ENCODE peak calls at places on chromosomes 11 and 22, in five cellular contexts. One of them, this sample, is unnamed.

GRCh38 chr22:38350444-38351359 is 33.5 kb upstream of the CSNK1E start:
- DNase-seq in AG09309: no peak
- DNase-seq in nephron progenitor cell: no peak
- DNase-seq in glutamatergic neuron: no peak
- DNase-seq in RWPE1: no peak
- DNase-seq in this sample: no peak

GRCh38 chr11:43217856-43218255 is 93.9 kb upstream of the API5 start:
- DNase-seq in glutamatergic neuron: no peak
- DNase-seq in RWPE1: no peak
- DNase-seq in nephron progenitor cell: no peak
- DNase-seq in AG09309: no peak
- DNase-seq in this sample: no peak

GRCh38 chr11:60378359-60378758 is at the start of gene MS4A7:
- DNase-seq in nephron progenitor cell: peak
- DNase-seq in glutamatergic neuron: no peak
- DNase-seq in AG09309: no peak
- DNase-seq in RWPE1: no peak
- DNase-seq in this sample: no peak

GRCh38 chr11:59550842-59551650 is 39.7 kb downstream of the OR4D9 start:
- DNase-seq in glutamatergic neuron: peak
- DNase-seq in nephron progenitor cell: peak
- DNase-seq in RWPE1: peak
- DNase-seq in AG09309: peak
- DNase-seq in this sample: peak

GRCh38 chr11:40517122-40517521 is 942.3 kb downstream of the LRRC4C start:
- DNase-seq in AG09309: no peak
- DNase-seq in glutamatergic neuron: no peak
- DNase-seq in nephron progenitor cell: no peak
- DNase-seq in RWPE1: no peak
- DNase-seq in this sample: no peak

GRCh38 chr11:62574363-62575057 is 819 bp upstream of the EEF1G start:
- DNase-seq in glutamatergic neuron: no peak
- DNase-seq in AG09309: no peak
- DNase-seq in nephron progenitor cell: peak
- DNase-seq in RWPE1: peak
- DNase-seq in this sample: peak

GRCh38 chr11:99773646-99774045 is 752.9 kb downstream of the CNTN5 start:
- DNase-seq in nephron progenitor cell: no peak
- DNase-seq in RWPE1: no peak
- DNase-seq in AG09309: no peak
- DNase-seq in glutamatergic neuron: no peak
- DNase-seq in this sample: no peak

GRCh38 chr11:10355257-10355661 is 50.4 kb downstream of the ADM start:
- DNase-seq in AG09309: peak
- DNase-seq in nephron progenitor cell: no peak
- DNase-seq in RWPE1: no peak
- DNase-seq in glutamatergic neuron: no peak
- DNase-seq in this sample: no peak

GRCh38 chr11:99069831-99070444 is 49.2 kb downstream of the CNTN5 start:
- DNase-seq in RWPE1: no peak
- DNase-seq in glutamatergic neuron: peak
- DNase-seq in AG09309: no peak
- DNase-seq in nephron progenitor cell: peak
- DNase-seq in this sample: no peak

GRCh38 chr22:30435674-30436126 is 10.1 kb downstream of the MTFP1 start:
- DNase-seq in AG09309: no peak
- DNase-seq in glutamatergic neuron: no peak
- DNase-seq in RWPE1: no peak
- DNase-seq in nephron progenitor cell: no peak
- DNase-seq in this sample: peak

GRCh38 chr11:121133046-121133445 is 32.0 kb downstream of the TECTA start:
- DNase-seq in nephron progenitor cell: no peak
- DNase-seq in glutamatergic neuron: no peak
- DNase-seq in RWPE1: no peak
- DNase-seq in AG09309: no peak
- DNase-seq in this sample: no peak

GRCh38 chr11:63907063-63907462 is 9.9 kb downstream of the RCOR2 start:
- DNase-seq in AG09309: no peak
- DNase-seq in glutamatergic neuron: no peak
- DNase-seq in nephron progenitor cell: peak
- DNase-seq in RWPE1: no peak
- DNase-seq in this sample: no peak

GRCh38 chr22:36160499-36160942 is at the start of gene APOL3:
- DNase-seq in nephron progenitor cell: no peak
- DNase-seq in RWPE1: peak
- DNase-seq in AG09309: no peak
- DNase-seq in glutamatergic neuron: no peak
- DNase-seq in this sample: no peak

GRCh38 chr11:12411806-12412727 is 34.7 kb downstream of the PARVA start:
- DNase-seq in nephron progenitor cell: peak
- DNase-seq in AG09309: peak
- DNase-seq in RWPE1: peak
- DNase-seq in glutamatergic neuron: peak
- DNase-seq in this sample: peak

GRCh38 chr11:117345039-117345438 is 17.4 kb downstream of the CEP164 start:
- DNase-seq in AG09309: peak
- DNase-seq in glutamatergic neuron: no peak
- DNase-seq in nephron progenitor cell: no peak
- DNase-seq in RWPE1: no peak
- DNase-seq in this sample: no peak

GRCh38 chr11:114977596-114977995 is 299.3 kb downstream of the NXPE2 start:
- DNase-seq in nephron progenitor cell: no peak
- DNase-seq in RWPE1: no peak
- DNase-seq in AG09309: no peak
- DNase-seq in glutamatergic neuron: no peak
- DNase-seq in this sample: no peak

GRCh38 chr11:8531312-8531711 is 62.7 kb downstream of the STK33 start:
- DNase-seq in glutamatergic neuron: peak
- DNase-seq in RWPE1: no peak
- DNase-seq in AG09309: no peak
- DNase-seq in nephron progenitor cell: peak
- DNase-seq in this sample: no peak

GRCh38 chr11:96430668-96431067 is 40.9 kb downstream of the JRKL start:
- DNase-seq in RWPE1: no peak
- DNase-seq in nephron progenitor cell: no peak
- DNase-seq in AG09309: no peak
- DNase-seq in glutamatergic neuron: no peak
- DNase-seq in this sample: no peak

GRCh38 chr22:50056214-50056972 is 1.7 kb downstream of the TTLL8 start:
- DNase-seq in RWPE1: no peak
- DNase-seq in AG09309: no peak
- DNase-seq in nephron progenitor cell: no peak
- DNase-seq in glutamatergic neuron: no peak
- DNase-seq in this sample: no peak

GRCh38 chr11:36343436-36343835 is 47.3 kb downstream of the PRR5L start:
- DNase-seq in AG09309: no peak
- DNase-seq in RWPE1: no peak
- DNase-seq in glutamatergic neuron: no peak
- DNase-seq in nephron progenitor cell: no peak
- DNase-seq in this sample: no peak

GRCh38 chr11:36340909-36341308 is 44.8 kb downstream of the PRR5L start:
- DNase-seq in RWPE1: no peak
- DNase-seq in nephron progenitor cell: no peak
- DNase-seq in glutamatergic neuron: no peak
- DNase-seq in AG09309: no peak
- DNase-seq in this sample: no peak

GRCh38 chr11:36339899-36340298 is 43.8 kb downstream of the PRR5L start:
- DNase-seq in nephron progenitor cell: no peak
- DNase-seq in RWPE1: no peak
- DNase-seq in AG09309: no peak
- DNase-seq in glutamatergic neuron: no peak
- DNase-seq in this sample: no peak

GRCh38 chr11:36342327-36342726 is 46.2 kb downstream of the PRR5L start:
- DNase-seq in glutamatergic neuron: no peak
- DNase-seq in nephron progenitor cell: no peak
- DNase-seq in AG09309: no peak
- DNase-seq in RWPE1: no peak
- DNase-seq in this sample: no peak

GRCh38 chr11:36341915-36342314 is 45.8 kb downstream of the PRR5L start:
- DNase-seq in AG09309: no peak
- DNase-seq in nephron progenitor cell: no peak
- DNase-seq in RWPE1: no peak
- DNase-seq in glutamatergic neuron: no peak
- DNase-seq in this sample: no peak
- TF ChIP-seq CTCF in AG09309: no peak
- TF ChIP-seq CTCF in nephron progenitor cell: no peak
- TF ChIP-seq CTCF in RWPE1: no peak
- TF ChIP-seq CTCF in glutamatergic neuron: no peak
- TF ChIP-seq CTCF in this sample: no peak

GRCh38 chr11:69909561-69910518 is 90.6 kb upstream of the FGF3 start:
- DNase-seq in AG09309: no peak
- DNase-seq in nephron progenitor cell: peak
- DNase-seq in glutamatergic neuron: peak
- DNase-seq in RWPE1: no peak
- DNase-seq in this sample: peak
- TF ChIP-seq CTCF in AG09309: peak
- TF ChIP-seq CTCF in nephron progenitor cell: peak
- TF ChIP-seq CTCF in glutamatergic neuron: peak
- TF ChIP-seq CTCF in RWPE1: peak
- TF ChIP-seq CTCF in this sample: peak

GRCh38 chr22:45867118-45867905 is 109.7 kb downstream of the WNT7B start:
- DNase-seq in RWPE1: no peak
- DNase-seq in glutamatergic neuron: peak
- DNase-seq in nephron progenitor cell: peak
- DNase-seq in AG09309: no peak
- DNase-seq in this sample: peak
- TF ChIP-seq CTCF in RWPE1: peak
- TF ChIP-seq CTCF in glutamatergic neuron: no peak
- TF ChIP-seq CTCF in nephron progenitor cell: no peak
- TF ChIP-seq CTCF in AG09309: no peak
- TF ChIP-seq CTCF in this sample: no peak

DNA sequence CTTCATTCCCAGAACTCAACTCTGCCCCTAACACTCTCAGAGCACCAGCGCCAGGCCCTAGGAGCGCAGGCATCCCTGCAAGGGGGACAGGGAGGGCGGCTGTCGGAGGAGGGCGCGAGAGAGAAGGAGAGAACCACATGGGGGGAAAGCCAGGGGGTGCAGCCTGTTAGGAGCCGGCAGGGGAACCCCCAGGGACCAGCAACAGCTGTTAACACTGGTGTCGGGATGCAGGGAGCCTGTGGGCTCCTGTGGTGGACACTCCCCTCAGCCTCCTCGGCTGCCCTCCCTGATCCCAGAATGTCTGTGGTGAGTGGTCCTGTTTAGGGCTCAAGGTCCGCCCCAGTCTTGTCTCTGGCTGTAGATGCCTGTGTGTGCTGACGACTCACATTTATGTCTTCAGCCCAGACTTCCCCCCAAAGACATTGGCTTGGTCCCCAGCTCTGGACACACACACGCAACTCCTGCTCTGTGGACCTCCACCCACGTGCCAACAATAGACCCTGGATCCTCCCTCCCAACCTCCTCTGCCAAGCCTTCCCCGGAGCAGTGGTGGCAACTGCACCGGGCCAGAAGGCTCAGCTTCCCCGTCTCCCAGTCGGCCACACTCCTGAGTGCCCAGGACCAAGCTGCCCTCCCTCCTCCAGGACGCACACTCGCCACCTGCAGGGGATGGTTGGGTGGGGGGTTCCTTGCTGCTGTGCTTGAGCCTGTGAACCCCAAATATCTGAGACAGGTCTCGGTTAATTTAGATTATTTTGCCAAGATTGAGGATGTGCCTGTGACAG is 817 bp upstream of the IFITM5 start:
- DNase-seq in glutamatergic neuron: peak
- DNase-seq in nephron progenitor cell: peak
- DNase-seq in AG09309: no peak
- DNase-seq in RWPE1: no peak
- DNase-seq in this sample: no peak
- TF ChIP-seq CTCF in glutamatergic neuron: no peak
- TF ChIP-seq CTCF in nephron progenitor cell: no peak
- TF ChIP-seq CTCF in AG09309: peak
- TF ChIP-seq CTCF in RWPE1: no peak
- TF ChIP-seq CTCF in this sample: no peak

GRCh38 chr11:102733232-102733875 is 8.6 kb upstream of the MMP8 start:
- DNase-seq in glutamatergic neuron: peak
- DNase-seq in AG09309: no peak
- DNase-seq in RWPE1: peak
- DNase-seq in nephron progenitor cell: peak
- DNase-seq in this sample: peak
- TF ChIP-seq CTCF in glutamatergic neuron: peak
- TF ChIP-seq CTCF in AG09309: peak
- TF ChIP-seq CTCF in RWPE1: peak
- TF ChIP-seq CTCF in nephron progenitor cell: peak
- TF ChIP-seq CTCF in this sample: peak

GRCh38 chr11:2375341-2375853 is 1.7 kb upstream of the CD81 start:
- DNase-seq in glutamatergic neuron: no peak
- DNase-seq in AG09309: no peak
- DNase-seq in RWPE1: no peak
- DNase-seq in nephron progenitor cell: no peak
- DNase-seq in this sample: no peak
- TF ChIP-seq CTCF in glutamatergic neuron: no peak
- TF ChIP-seq CTCF in AG09309: no peak
- TF ChIP-seq CTCF in RWPE1: no peak
- TF ChIP-seq CTCF in nephron progenitor cell: no peak
- TF ChIP-seq CTCF in this sample: no peak

GRCh38 chr22:19912236-19912999 is 29.2 kb upstream of the COMT start:
- DNase-seq in nephron progenitor cell: no peak
- DNase-seq in AG09309: no peak
- DNase-seq in RWPE1: no peak
- DNase-seq in glutamatergic neuron: no peak
- DNase-seq in this sample: no peak
- TF ChIP-seq CTCF in nephron progenitor cell: no peak
- TF ChIP-seq CTCF in AG09309: no peak
- TF ChIP-seq CTCF in RWPE1: no peak
- TF ChIP-seq CTCF in glutamatergic neuron: no peak
- TF ChIP-seq CTCF in this sample: no peak

This sample was measured in endothelial cell.